ENCODE peak calls at places on chromosomes 1 and 21, in nine cellular contexts. M, K, C, G, E, Q, D, W and Z are unnamed samples.

GRCh38 chr1:245856944-245857531 is 650.0 kb downstream of the SMYD3 start:
- DNase-seq in M (peak), K (no peak), C (no peak), G (no peak), E (no peak), Q (no peak), D (peak), W (no peak), Z (no peak)

GRCh38 chr1:160045653-160046052 is 13.9 kb upstream of the PIGM start:
- DNase-seq in M (no peak), K (no peak), C (no peak), G (no peak), E (no peak), Q (no peak), D (no peak), W (no peak), Z (no peak)

GRCh38 chr21:45724345-45724961 is 80.9 kb downstream of the PCBP3 start:
- DNase-seq in M (no peak), K (no peak), C (no peak), G (no peak), E (peak), Q (no peak), D (no peak), W (no peak), Z (no peak)

GRCh38 chr1:210800301-210800700 is 333.6 kb downstream of the KCNH1 start:
- DNase-seq in M (no peak), K (no peak), C (no peak), G (no peak), E (no peak), Q (no peak), D (no peak), W (no peak), Z (no peak)

GRCh38 chr1:28190337-28190979 is 14.0 kb upstream of the PTAFR start:
- DNase-seq in M (peak), K (no peak), C (no peak), G (no peak), E (no peak), Q (no peak), D (no peak), W (no peak), Z (no peak)

GRCh38 chr1:234987415-234988159 is 141.1 kb downstream of the TOMM20 start:
- DNase-seq in M (peak), K (peak), C (peak), G (no peak), E (no peak), Q (peak), D (peak), W (peak), Z (peak)

GRCh38 chr1:46535063-46535462 is 16.4 kb downstream of the KNCN start:
- DNase-seq in M (no peak), K (no peak), C (no peak), G (no peak), E (no peak), Q (no peak), D (no peak), W (no peak), Z (peak)

GRCh38 chr1:180230791-180231505 is 884 bp downstream of the LHX4 start:
- DNase-seq in M (peak), K (peak), C (no peak), G (no peak), E (no peak), Q (no peak), D (peak), W (no peak), Z (no peak)

GRCh38 chr1:65141394-65141793 is 6.6 kb upstream of the AK4 start:
- DNase-seq in M (no peak), K (no peak), C (no peak), G (no peak), E (no peak), Q (no peak), D (peak), W (no peak), Z (no peak)

GRCh38 chr1:201463071-201463552 is 5.9 kb downstream of the PHLDA3 start:
- DNase-seq in M (no peak), K (no peak), C (no peak), G (no peak), E (peak), Q (no peak), D (no peak), W (no peak), Z (no peak)
- TF ChIP-seq CTCF in M (peak), K (no peak), C (no peak), G (peak), E (peak), Q (no peak), D (no peak), W (peak), Z (peak)

DNA sequence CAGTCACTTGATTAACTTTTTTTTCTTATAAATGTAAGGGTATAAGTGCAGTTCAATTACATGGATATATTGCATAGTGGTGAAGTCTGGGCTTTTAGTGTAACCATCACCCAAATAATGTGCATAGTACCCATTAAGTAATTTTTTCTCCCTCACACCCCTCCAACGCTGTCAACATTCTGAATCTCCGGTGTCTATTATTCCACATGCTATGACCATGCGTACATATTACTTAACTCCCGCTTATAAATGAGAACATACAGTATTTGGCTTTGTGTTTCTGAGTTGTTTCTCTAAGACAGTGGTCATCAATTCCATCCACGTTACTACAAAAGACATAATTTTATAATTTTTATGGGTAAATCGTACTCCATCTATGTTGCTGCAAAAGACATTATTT is 1191.1 kb downstream of the NCAM2 start:
- DNase-seq in M (no peak), K (no peak), C (no peak), G (no peak), E (no peak), Q (no peak), D (no peak), W (no peak), Z (no peak)
- H3K27ac ChIP-seq in M (no peak), K (no peak), C (no peak), G (no peak), E (no peak), Q (no peak), D (no peak), W (no peak), Z (no peak)

GRCh38 chr1:157691285-157691920 is 9.2 kb downstream of the FCRL3 start:
- DNase-seq in M (peak), K (peak), C (no peak), G (no peak), E (no peak), Q (no peak), D (peak), W (no peak), Z (no peak)
- TF ChIP-seq CTCF in M (peak), K (no peak), C (no peak), G (peak), E (peak), Q (peak), D (peak), W (peak), Z (peak)

GRCh38 chr1:9447215-9447960 is 91.9 kb upstream of the SLC25A33 start:
- DNase-seq in M (no peak), K (no peak), C (no peak), G (no peak), E (no peak), Q (no peak), D (no peak), W (no peak), Z (no peak)

GRCh38 chr1:9449106-9449627 is 90.1 kb upstream of the SLC25A33 start:
- DNase-seq in M (peak), K (peak), C (no peak), G (no peak), E (no peak), Q (no peak), D (no peak), W (no peak), Z (no peak)

GRCh38 chr1:9449976-9450696 is 89.1 kb upstream of the SLC25A33 start:
- DNase-seq in M (no peak), K (no peak), C (no peak), G (no peak), E (no peak), Q (no peak), D (no peak), W (no peak), Z (no peak)

GRCh38 chr1:9451086-9451485 is 88.2 kb upstream of the SLC25A33 start:
- DNase-seq in M (no peak), K (no peak), C (no peak), G (no peak), E (no peak), Q (no peak), D (no peak), W (no peak), Z (no peak)

DNA sequence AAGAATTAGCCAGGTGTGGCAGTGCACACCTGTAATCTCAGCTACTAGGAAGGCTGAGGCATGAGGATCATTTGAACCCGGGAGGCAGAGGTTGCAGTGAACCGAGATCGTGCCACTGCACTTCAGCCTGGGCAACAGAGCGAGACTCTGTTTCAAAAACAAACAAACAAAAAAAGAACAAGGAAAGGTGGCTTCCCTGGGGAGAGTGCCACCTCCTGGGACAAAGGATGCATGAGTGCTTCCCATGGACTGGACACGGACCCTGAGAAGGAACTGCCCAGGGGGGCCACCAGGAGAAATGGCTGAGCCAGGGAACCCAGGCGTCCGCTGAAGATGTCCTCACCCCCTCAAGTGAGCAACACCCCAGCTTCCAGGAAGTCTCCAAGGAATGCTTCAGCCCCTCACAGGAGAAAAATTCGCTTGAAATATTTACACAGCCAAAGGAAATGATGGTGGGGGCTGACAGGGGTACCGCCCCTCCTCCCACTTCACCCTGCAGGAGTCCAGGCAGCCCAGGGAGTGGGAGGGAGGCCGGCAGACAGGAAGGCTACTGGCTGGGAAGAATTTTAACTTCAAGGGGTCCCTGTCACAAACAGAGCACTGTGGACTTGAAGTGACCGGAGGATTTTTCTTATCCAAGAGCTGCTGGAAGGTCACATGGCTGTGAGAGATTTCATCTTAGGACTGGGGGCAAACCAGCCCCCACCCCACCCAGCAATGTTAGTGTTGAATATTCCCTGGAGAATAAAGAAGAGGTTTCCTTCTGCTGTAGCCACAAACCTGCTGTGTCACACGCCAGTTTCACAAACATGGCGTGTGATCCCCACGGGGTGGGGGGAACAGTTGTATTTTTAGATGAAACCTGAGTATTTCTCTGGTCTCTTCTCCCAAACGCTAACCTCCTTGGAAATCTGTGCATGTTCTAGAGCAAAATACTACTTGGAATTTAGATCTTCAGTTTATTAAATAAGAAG is 90.8 kb upstream of the SLC25A33 start:
- DNase-seq in M (peak), K (peak), C (no peak), G (no peak), E (no peak), Q (no peak), D (no peak), W (no peak), Z (no peak)
- H3K27ac ChIP-seq in M (no peak), K (no peak), C (no peak), G (peak), E (peak), Q (no peak), D (peak), W (no peak), Z (no peak)

GRCh38 chr1:156379420-156380165 is 10.6 kb downstream of the RHBG start:
- DNase-seq in M (peak), K (no peak), C (no peak), G (no peak), E (no peak), Q (no peak), D (no peak), W (no peak), Z (no peak)
- TF ChIP-seq CTCF in M (no peak), K (no peak), C (no peak), G (no peak), E (no peak), Q (no peak), D (no peak), W (no peak), Z (no peak)

DNA sequence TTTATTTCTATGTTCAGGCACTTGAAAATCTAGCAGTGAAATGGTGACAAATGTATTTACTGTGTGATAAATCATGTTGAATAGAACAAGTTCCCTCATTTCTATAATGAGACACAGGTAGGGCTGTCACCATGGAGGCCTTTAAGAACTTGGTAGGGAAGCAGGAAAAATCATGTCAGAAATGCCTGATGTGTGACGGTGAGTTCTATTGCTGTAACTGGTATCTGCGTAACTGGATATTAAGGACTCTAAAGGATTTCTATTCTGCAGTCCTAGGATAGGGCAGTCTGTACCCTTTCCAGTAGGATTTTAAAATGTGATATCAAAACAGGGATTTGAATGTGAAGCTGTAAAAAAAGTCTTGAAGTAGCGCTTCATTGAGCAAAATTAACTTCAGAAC is 15.5 kb downstream of the ACTN2 start:
- DNase-seq in M (no peak), K (no peak), C (no peak), G (no peak), E (no peak), Q (no peak), D (no peak), W (no peak), Z (no peak)
- H3K27ac ChIP-seq in M (no peak), K (no peak), C (no peak), G (no peak), E (no peak), Q (no peak), D (no peak), W (no peak), Z (no peak)

GRCh38 chr1:54395535-54395934 is 10.7 kb downstream of the SSBP3 start:
- DNase-seq in M (no peak), K (no peak), C (no peak), G (no peak), E (no peak), Q (no peak), D (no peak), W (no peak), Z (no peak)

GRCh38 chr1:54390655-54391054 is 15.5 kb downstream of the SSBP3 start:
- DNase-seq in M (no peak), K (no peak), C (no peak), G (no peak), E (no peak), Q (no peak), D (no peak), W (no peak), Z (no peak)

GRCh38 chr1:54392401-54392800 is 13.8 kb downstream of the SSBP3 start:
- DNase-seq in M (no peak), K (no peak), C (no peak), G (no peak), E (no peak), Q (no peak), D (no peak), W (no peak), Z (no peak)

GRCh38 chr1:54394104-54394503 is 12.1 kb downstream of the SSBP3 start:
- DNase-seq in M (no peak), K (no peak), C (no peak), G (no peak), E (no peak), Q (no peak), D (no peak), W (no peak), Z (no peak)

GRCh38 chr1:54391450-54392071 is 14.6 kb downstream of the SSBP3 start:
- DNase-seq in M (no peak), K (no peak), C (no peak), G (no peak), E (no peak), Q (no peak), D (no peak), W (no peak), Z (no peak)
- TF ChIP-seq CTCF in M (no peak), K (no peak), C (no peak), G (no peak), E (no peak), Q (no peak), D (no peak), W (no peak), Z (no peak)